ENCODE peak calls at places on chromosomes 6 and 20, in eight cellular contexts. I is brain microvascular endothelial cell; K is CD8-positive, alpha-beta T cell; D is AG04449; N is AG04450; C is lower leg skin; O is RWPE2; J is GM23338. R is an unnamed sample.

GRCh38 chr6:111038534-111039252 is 48.6 kb upstream of the SLC16A10 start:
- DNase-seq in I (no peak), K (no peak), D (no peak), N (no peak), C (no peak), O (no peak), J (no peak), R (no peak)

GRCh38 chr20:63082939-63083735 is 76.4 kb upstream of the BHLHE23 start:
- DNase-seq in I (no peak), K (no peak), D (no peak), N (no peak), C (peak), O (peak), J (no peak), R (no peak)

GRCh38 chr20:4956200-4956810 is 45.0 kb downstream of the SLC23A2 start:
- DNase-seq in I (no peak), K (no peak), D (no peak), N (no peak), C (no peak), O (no peak), J (peak), R (peak)

GRCh38 chr6:43060034-43060754 is 763 bp downstream of the KLC4 start:
- DNase-seq in I (no peak), K (no peak), D (no peak), N (no peak), C (no peak), O (no peak), J (peak), R (no peak)

GRCh38 chr20:48603116-48603818 is 224.5 kb downstream of the PREX1 start:
- DNase-seq in I (no peak), K (no peak), D (no peak), N (no peak), C (peak), O (no peak), J (peak), R (no peak)

GRCh38 chr6:20148433-20148832 is 63.8 kb downstream of the MBOAT1 start:
- DNase-seq in I (no peak), K (no peak), D (no peak), N (no peak), C (no peak), O (no peak), J (no peak), R (no peak)

GRCh38 chr20:37390891-37391525 is 45.1 kb downstream of the SRC start:
- DNase-seq in I (no peak), K (no peak), D (no peak), N (no peak), C (no peak), O (peak), J (no peak), R (no peak)

GRCh38 chr6:33428219-33428890 is 8.5 kb downstream of the SYNGAP1 start:
- DNase-seq in I (peak), K (no peak), D (no peak), N (no peak), C (no peak), O (no peak), J (peak), R (no peak)

GRCh38 chr6:96657344-96657743 is 94.4 kb downstream of the FHL5 start:
- DNase-seq in I (no peak), K (no peak), D (no peak), N (no peak), C (no peak), O (no peak), J (no peak), R (no peak)

GRCh38 chr6:161168281-161168891 is 105.5 kb downstream of the AGPAT4 start:
- DNase-seq in I (peak), K (no peak), D (peak), N (peak), C (no peak), O (peak), J (peak), R (peak)

GRCh38 chr6:20800653-20801052 is 266.4 kb downstream of the CDKAL1 start:
- DNase-seq in I (no peak), K (no peak), D (no peak), N (no peak), C (no peak), O (no peak), J (no peak), R (no peak)

GRCh38 chr20:44719841-44720240 is 4.7 kb downstream of the CCN5 start:
- DNase-seq in I (no peak), K (no peak), D (no peak), N (no peak), C (no peak), O (no peak), J (no peak), R (no peak)

GRCh38 chr6:402901-403658 is 11.5 kb downstream of the IRF4 start:
- DNase-seq in I (no peak), K (no peak), D (no peak), N (no peak), C (no peak), O (no peak), J (no peak), R (no peak)

GRCh38 chr6:89034586-89035251 is 45.8 kb upstream of the PNRC1 start:
- DNase-seq in I (no peak), K (no peak), D (no peak), N (no peak), C (no peak), O (no peak), J (no peak), R (peak)

GRCh38 chr6:68196645-68197044 is 438.4 kb upstream of the ADGRB3 start:
- DNase-seq in I (peak), K (no peak), D (no peak), N (no peak), C (no peak), O (no peak), J (peak), R (peak)
- TF ChIP-seq CTCF in I (peak), K (no peak), D (no peak), N (peak), C (no peak), O (peak), J (peak), R (peak)

DNA sequence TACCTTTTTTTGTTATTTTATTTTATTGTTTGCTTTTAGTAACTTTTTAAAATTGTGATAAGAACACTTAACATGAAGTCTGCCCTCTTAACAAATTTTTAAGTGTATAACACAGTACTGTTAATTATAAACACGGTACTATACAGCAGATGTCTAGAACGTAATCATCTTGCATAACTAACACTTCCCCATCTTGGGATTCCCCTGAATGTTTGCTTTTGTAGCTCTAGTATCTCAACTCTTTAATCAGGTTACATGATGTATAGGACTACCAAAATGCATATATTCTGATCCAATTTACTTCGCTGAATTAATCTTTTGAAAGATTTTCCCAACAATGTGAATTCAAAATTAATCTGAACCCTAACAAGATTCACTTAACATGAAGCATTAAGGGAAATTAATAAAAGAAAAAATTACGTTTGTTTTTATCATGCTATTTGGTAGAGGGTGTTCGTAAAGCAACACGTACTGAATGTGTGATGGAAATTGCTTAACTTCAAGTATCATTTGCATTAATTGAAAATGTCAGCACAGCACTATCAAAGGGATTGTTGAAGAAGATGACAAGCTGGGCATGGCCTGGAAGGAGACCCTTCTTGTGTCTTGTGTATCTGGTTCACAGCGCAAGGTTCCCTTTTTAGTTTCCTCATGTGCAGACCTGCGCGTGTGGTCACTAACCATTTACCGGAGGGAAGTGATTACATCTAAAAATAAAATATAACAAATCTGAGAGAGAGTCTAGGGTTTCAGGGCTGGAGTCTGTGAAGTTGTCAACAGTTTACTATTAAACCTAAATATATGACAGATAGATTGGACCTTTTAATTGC is 15.2 kb downstream of the COL19A1 start:
- DNase-seq in I (no peak), K (no peak), D (no peak), N (no peak), C (no peak), O (no peak), J (no peak), R (no peak)
- H3K4me3 ChIP-seq in I (no peak), K (no peak), D (no peak), N (no peak), C (no peak), O (no peak), J (no peak), R (no peak)

DNA sequence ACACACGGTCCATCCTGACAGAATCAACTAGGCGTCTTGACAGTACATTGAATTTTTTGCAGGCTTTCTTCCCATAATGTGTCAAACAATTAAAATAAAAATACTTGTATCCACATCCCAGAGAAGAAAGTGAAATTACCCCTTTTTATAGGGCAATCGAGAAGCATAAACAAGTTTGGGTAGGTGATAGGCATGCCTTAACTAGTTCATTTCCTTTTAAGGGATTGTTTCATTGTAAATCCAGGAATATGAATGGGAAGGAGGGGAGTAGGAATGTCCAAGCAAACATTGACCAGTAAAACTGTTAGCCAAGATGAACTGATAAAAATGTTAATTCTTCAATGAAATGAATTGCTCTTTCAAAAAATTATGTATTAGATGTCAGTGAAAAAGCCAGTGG is 31.4 kb downstream of the SASH1 start:
- DNase-seq in I (no peak), K (no peak), D (no peak), N (no peak), C (no peak), O (no peak), J (no peak), R (no peak)
- TF ChIP-seq CTCF in I (no peak), K (no peak), D (no peak), N (no peak), C (no peak), O (no peak), J (no peak), R (no peak)

DNA sequence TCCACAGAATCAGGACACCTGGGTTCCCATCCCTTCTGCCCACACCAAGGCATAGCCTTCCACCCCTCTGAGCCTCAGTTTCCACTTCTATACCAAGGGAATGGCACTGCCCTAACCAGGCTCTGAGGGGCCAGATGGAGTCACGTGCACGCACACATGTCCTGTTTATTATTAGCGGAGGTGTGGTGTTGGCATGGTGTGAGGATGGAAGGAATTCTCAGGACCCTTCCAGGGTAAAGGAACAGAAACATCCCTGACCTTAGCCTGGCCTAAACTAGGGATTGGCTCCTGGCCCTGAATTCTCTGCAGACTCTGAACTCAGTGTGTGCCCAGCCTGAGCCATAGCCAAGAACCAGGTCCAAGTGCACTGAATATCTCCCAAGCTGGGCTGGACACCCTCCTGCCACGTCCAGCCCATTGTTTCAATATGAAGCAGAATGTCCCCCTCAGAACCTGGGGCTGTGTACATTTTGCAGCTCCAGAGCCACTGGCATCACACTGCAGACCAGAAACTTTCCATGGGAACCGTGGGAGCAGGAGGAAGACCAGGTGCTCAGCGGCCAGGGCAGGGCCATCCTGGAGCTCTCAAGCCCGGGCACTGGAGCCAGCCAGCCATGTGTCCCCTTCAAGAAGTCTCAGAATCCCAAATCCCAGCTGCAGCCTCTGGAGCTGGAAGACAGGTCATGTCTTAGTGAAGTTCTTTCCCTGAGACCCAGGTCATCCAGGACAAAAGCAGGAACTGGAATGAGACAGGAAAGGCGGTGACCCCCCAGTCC is 208.4 kb downstream of the ANKRD60 start:
- DNase-seq in I (no peak), K (no peak), D (no peak), N (no peak), C (peak), O (peak), J (no peak), R (no peak)
- H3K4me3 ChIP-seq in I (no peak), K (no peak), D (no peak), N (no peak), C (no peak), O (no peak), J (no peak), R (no peak)

GRCh38 chr6:87917861-87918260 is 129.8 kb upstream of the SPACA1 start:
- DNase-seq in I (no peak), K (no peak), D (no peak), N (no peak), C (no peak), O (no peak), J (no peak), R (no peak)
- TF ChIP-seq CTCF in I (no peak), K (no peak), D (no peak), N (no peak), C (no peak), O (no peak), J (no peak), R (no peak)

DNA sequence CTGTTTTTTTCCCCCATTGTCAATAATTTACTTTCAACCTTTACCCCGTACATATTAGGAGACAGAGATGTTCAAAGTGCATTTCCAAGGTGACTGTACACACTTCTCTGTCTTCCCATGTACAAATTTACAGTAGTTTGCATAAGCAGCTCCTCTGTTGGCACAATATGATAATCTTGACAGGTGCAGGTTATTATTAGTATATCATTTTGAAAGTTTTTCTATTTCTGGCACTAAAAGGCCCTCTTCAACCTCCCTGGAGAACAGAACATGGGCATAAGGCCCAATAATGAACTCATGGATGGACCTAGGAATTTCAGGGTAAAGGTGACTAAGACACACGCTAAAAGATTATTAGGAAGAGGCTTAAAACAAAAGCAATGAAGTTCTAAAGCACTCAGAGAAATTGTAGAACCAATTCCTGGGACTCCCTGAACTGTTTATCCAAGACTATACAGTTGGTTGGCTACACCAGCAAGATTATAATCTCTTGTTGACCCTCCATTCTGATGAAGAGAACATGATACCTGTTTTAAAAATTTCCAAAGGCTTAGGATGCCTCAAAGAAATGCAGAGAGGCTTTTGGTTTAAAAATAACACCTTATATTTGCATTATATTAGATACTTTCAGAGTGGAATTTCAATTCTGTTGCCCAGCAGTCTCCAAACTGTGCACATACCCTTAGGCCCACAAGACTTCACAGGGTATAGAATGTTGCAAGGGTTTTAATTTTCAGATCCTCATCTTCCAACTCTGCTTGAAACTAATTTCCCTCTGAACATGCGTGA is 1.1 kb downstream of the AIG1 start:
- DNase-seq in I (no peak), K (no peak), D (no peak), N (no peak), C (no peak), O (no peak), J (no peak), R (no peak)
- H3K4me3 ChIP-seq in I (no peak), K (peak), D (peak), N (peak), C (no peak), O (peak), J (peak), R (peak)